ENCODE peak calls at places on chromosomes 1 and 21, in five cellular contexts. X, C, J, I and Z are unnamed samples.

GRCh38 chr1:238018214-238018613 is 127.5 kb upstream of the ZP4 start:
- DNase-seq in X (no peak), C (no peak), J (no peak), I (no peak), Z (no peak)

GRCh38 chr1:115052454-115053083 is 22.9 kb downstream of the TSHB start:
- DNase-seq in X (peak; percentile 33), C (no peak), J (peak; percentile 22), I (peak; percentile 13), Z (no peak)

GRCh38 chr1:100322436-100323211 is 29.7 kb upstream of the CDC14A start:
- DNase-seq in X (peak; percentile 31), C (no peak), J (no peak), I (no peak), Z (no peak)

GRCh38 chr1:52751589-52752306 is 25.5 kb downstream of the ZYG11B start:
- DNase-seq in X (peak; percentile 60), C (no peak), J (no peak), I (peak; percentile 44), Z (no peak)

GRCh38 chr1:22245716-22246115 is 102.8 kb upstream of the WNT4 start:
- DNase-seq in X (no peak), C (no peak), J (no peak), I (no peak), Z (no peak)

GRCh38 chr1:173608503-173609216 is 5.8 kb upstream of the SLC9C2 start:
- DNase-seq in X (no peak), C (no peak), J (no peak), I (no peak), Z (no peak)

GRCh38 chr1:82273816-82274215 is 473.1 kb downstream of the ADGRL2 start:
- DNase-seq in X (no peak), C (no peak), J (no peak), I (no peak), Z (no peak)

GRCh38 chr21:25334046-25334730 is 273.1 kb downstream of the MRPL39 start:
- DNase-seq in X (no peak), C (no peak), J (no peak), I (no peak), Z (no peak)

GRCh38 chr1:166870584-166870983 is 5.5 kb downstream of the TADA1 start:
- DNase-seq in X (no peak), C (no peak), J (no peak), I (no peak), Z (no peak)

GRCh38 chr21:40902993-40903392 is 56.0 kb upstream of the DSCAM start:
- DNase-seq in X (no peak), C (no peak), J (no peak), I (no peak), Z (no peak)

GRCh38 chr1:65277605-65278343 is 31.6 kb upstream of the DNAJC6 start:
- DNase-seq in X (no peak), C (no peak), J (no peak), I (no peak), Z (no peak)

GRCh38 chr1:7376676-7377075 is 394.4 kb upstream of the VAMP3 start:
- DNase-seq in X (no peak), C (no peak), J (no peak), I (no peak), Z (no peak)

GRCh38 chr1:212752934-212753497 is 38.6 kb downstream of the NSL1 start:
- DNase-seq in X (no peak), C (no peak), J (no peak), I (no peak), Z (no peak)

GRCh38 chr21:42703936-42704335 is 50.5 kb downstream of the PDE9A start:
- DNase-seq in X (no peak), C (no peak), J (no peak), I (no peak), Z (no peak)

GRCh38 chr1:29365906-29366670 is 129.8 kb downstream of the PTPRU start:
- DNase-seq in X (no peak), C (no peak), J (no peak), I (no peak), Z (no peak)

GRCh38 chr1:7042322-7043231 is 257.3 kb downstream of the CAMTA1 start:
- DNase-seq in X (peak; percentile 57), C (no peak), J (no peak), I (peak; percentile 5), Z (no peak)

GRCh38 chr1:53577141-53578100 is 118.2 kb downstream of the DMRTB1 start:
- DNase-seq in X (no peak), C (no peak), J (no peak), I (no peak), Z (no peak)

GRCh38 chr1:20484526-20485462 is 1.2 kb downstream of the CAMK2N1 start:
- DNase-seq in X (no peak), C (no peak), J (no peak), I (no peak), Z (no peak)
- H3K27ac ChIP-seq in X (peak overlapping the region; percentile 100), C (peak overlapping the region; percentile 79), J (no peak overlapping the region), I (peak overlapping the region; percentile 45), Z (peak overlapping the region; percentile 89)

DNA sequence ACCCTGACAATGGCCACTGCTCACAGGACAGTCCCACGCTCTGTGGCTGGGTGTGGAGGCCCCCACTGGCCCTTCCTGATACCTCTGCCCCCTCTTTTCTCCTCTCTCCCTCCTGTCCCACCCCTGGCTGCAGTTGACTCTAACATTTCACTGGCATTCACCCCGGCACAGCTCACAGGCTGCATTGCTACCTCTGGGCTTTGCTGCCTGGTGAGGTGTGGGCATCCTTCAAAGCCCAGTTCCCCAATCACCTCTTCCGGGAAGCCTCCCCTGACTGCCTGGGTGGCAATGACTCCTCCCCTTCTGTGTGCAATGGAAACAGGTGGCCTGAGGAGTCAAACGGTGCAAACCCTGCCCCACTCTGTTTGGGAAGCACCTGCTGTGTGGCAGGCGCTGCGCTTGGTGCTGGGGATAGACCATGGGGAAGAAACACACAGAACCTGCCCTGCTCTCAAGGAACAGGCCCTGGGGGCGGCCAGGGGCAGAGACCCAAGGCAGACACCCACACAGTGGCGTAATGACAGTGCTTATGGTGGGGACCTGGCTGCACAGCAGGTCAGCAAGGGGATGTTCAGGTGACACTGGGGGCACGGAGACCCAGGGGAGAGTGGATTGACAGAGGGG is 39.3 kb upstream of the POFUT2 start:
- DNase-seq in X (no peak), C (no peak), J (no peak), I (no peak), Z (no peak)
- H3K4me1 ChIP-seq in X (peaks cover 48% of the 10 kb centered on the region), C (peaks cover 31% of the 10 kb centered on the region), J (peaks cover 22% of the 10 kb centered on the region), I (peaks cover 32% of the 10 kb centered on the region), Z (peaks cover 5% of the 10 kb centered on the region)

GRCh38 chr1:38775175-38775845 is 84.3 kb downstream of the RRAGC start:
- DNase-seq in X (no peak), C (no peak), J (no peak), I (no peak), Z (no peak)

GRCh38 chr1:38778521-38778920 is 81.1 kb downstream of the RRAGC start:
- DNase-seq in X (no peak), C (no peak), J (no peak), I (no peak), Z (no peak)

GRCh38 chr1:38777464-38777957 is 82.1 kb downstream of the RRAGC start:
- DNase-seq in X (no peak), C (no peak), J (no peak), I (no peak), Z (no peak)

GRCh38 chr1:38778051-38778450 is 81.5 kb downstream of the RRAGC start:
- DNase-seq in X (no peak), C (no peak), J (no peak), I (no peak), Z (no peak)

DNA sequence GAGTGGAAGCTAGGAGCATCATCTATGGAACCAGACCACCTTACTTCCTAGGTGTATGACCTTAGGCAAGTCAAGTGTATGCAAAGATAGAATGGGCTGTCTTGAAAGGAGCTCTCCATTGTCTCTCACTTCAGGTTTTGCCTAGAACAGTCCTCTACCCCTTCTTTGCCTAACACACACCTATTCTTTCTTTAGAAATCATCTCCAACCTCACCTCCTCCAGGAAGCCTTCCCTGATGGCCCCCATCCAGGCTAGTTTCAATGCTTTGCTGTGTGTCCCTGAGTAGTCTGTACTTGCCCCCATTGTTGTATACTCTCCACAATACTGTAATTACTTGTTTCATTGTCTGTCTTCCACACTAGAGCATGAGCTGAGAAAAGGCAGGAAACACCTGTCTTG is 83.1 kb downstream of the RRAGC start:
- DNase-seq in X (no peak), C (no peak), J (no peak), I (no peak), Z (no peak)
- H3K27ac ChIP-seq in X (no peak overlapping the region), C (no peak overlapping the region), J (no peak overlapping the region), I (no peak overlapping the region), Z (no peak overlapping the region)

GRCh38 chr1:189323090-189323489 is 1154.6 kb downstream of the BRINP3 start:
- DNase-seq in X (peak; percentile 55), C (no peak), J (no peak), I (peak; percentile 36), Z (no peak)
- H3K4me1 ChIP-seq in X (no peaks in the 10 kb centered on the region), C (no peaks in the 10 kb centered on the region), J (no peaks in the 10 kb centered on the region), I (no peaks in the 10 kb centered on the region), Z (no peaks in the 10 kb centered on the region)

GRCh38 chr1:150557813-150558212 is 8.6 kb downstream of the ADAMTSL4 start:
- DNase-seq in X (no peak), C (no peak), J (no peak), I (no peak), Z (no peak)

GRCh38 chr1:150559627-150560010 is 10.4 kb downstream of the ADAMTSL4 start:
- DNase-seq in X (no peak), C (no peak), J (no peak), I (no peak), Z (no peak)

GRCh38 chr1:150558761-150559626 is 9.8 kb downstream of the ADAMTSL4 start:
- DNase-seq in X (no peak), C (peak; percentile 65), J (no peak), I (no peak), Z (no peak)

GRCh38 chr1:150557065-150557600 is 7.9 kb downstream of the ADAMTSL4 start:
- DNase-seq in X (no peak), C (no peak), J (no peak), I (no peak), Z (no peak)

GRCh38 chr1:150558328-150558727 is 9.1 kb downstream of the ADAMTSL4 start:
- DNase-seq in X (no peak), C (no peak), J (no peak), I (no peak), Z (no peak)
- H3K27ac ChIP-seq in X (no peak overlapping the region), C (peak overlapping the region; percentile 100), J (no peak overlapping the region), I (no peak overlapping the region), Z (peak overlapping the region; percentile 46)

GRCh38 chr1:33257759-33258712 is 1.7 kb downstream of the ZNF362 start:
- DNase-seq in X (peak; percentile 20), C (no peak), J (no peak), I (no peak), Z (no peak)
- H3K4me1 ChIP-seq in X (peaks cover 15% of the 10 kb centered on the region), C (peaks cover 60% of the 10 kb centered on the region), J (peaks cover 42% of the 10 kb centered on the region), I (peaks cover 10% of the 10 kb centered on the region), Z (peaks cover 68% of the 10 kb centered on the region)